ENCODE peak calls at places on chromosomes 4 and X, in seven cellular contexts. D, G, R, A, P, Y and B are unnamed samples.
A peak's percentile ranks its signal among the peaks of the same experiment; 100 is the strongest.

GRCh38 chr4:6676722-6677558 is 16.7 kb upstream of the S100P start:
- DNase-seq in D (no peak), G (no peak), R (no peak), A (no peak), P (no peak), Y (no peak), B (no peak)

GRCh38 chrX:66200855-66201795 is 37.1 kb downstream of the HEPH start:
- DNase-seq in D (no peak), G (no peak), R (no peak), A (no peak), P (peak; percentile 62), Y (no peak), B (peak; percentile 10)

GRCh38 chrX:100817340-100817739 is 2.9 kb upstream of the CSTF2 start:
- DNase-seq in D (no peak), G (no peak), R (no peak), A (no peak), P (no peak), Y (no peak), B (no peak)

GRCh38 chr4:75555294-75556164 is at the start of gene ODAPH:
- DNase-seq in D (no peak), G (no peak), R (no peak), A (no peak), P (no peak), Y (peak; percentile 50), B (peak; percentile 18)

GRCh38 chr4:86613734-86614133 is 19.6 kb downstream of the PTPN13 start:
- DNase-seq in D (no peak), G (no peak), R (no peak), A (no peak), P (peak; percentile 59), Y (no peak), B (no peak)

GRCh38 chr4:26468977-26469376 is 21.3 kb downstream of the CCKAR start:
- DNase-seq in D (no peak), G (no peak), R (no peak), A (no peak), P (no peak), Y (peak; percentile 14), B (no peak)

GRCh38 chr4:87524456-87524855 is 4.7 kb downstream of the SPARCL1 start:
- DNase-seq in D (no peak), G (no peak), R (no peak), A (no peak), P (no peak), Y (no peak), B (no peak)

GRCh38 chrX:52923781-52924241 is 26.7 kb downstream of the FAM156B start:
- DNase-seq in D (peak; percentile 24), G (peak; percentile 45), R (no peak), A (peak; percentile 44), P (peak; percentile 52), Y (peak; percentile 33), B (no peak)

GRCh38 chr4:22462693-22463092 is 53.2 kb downstream of the ADGRA3 start:
- DNase-seq in D (no peak), G (no peak), R (no peak), A (no peak), P (no peak), Y (peak; percentile 71), B (no peak)

GRCh38 chr4:152328595-152328994 is 207.3 kb downstream of the FBXW7 start:
- DNase-seq in D (no peak), G (no peak), R (no peak), A (no peak), P (peak; percentile 86), Y (no peak), B (no peak)

GRCh38 chr4:119501740-119502139 is 126.9 kb downstream of the PDE5A start:
- DNase-seq in D (no peak), G (no peak), R (no peak), A (no peak), P (no peak), Y (no peak), B (no peak)

GRCh38 chrX:136920001-136920400 is 39.5 kb upstream of the RBMX start:
- DNase-seq in D (no peak), G (no peak), R (no peak), A (no peak), P (no peak), Y (no peak), B (no peak)

GRCh38 chr4:7779194-7779768 is 160.4 kb downstream of the AFAP1 start:
- DNase-seq in D (no peak), G (no peak), R (no peak), A (no peak), P (peak; percentile 66), Y (no peak), B (no peak)

GRCh38 chrX:136198678-136199243 is 51.4 kb downstream of the FHL1 start:
- DNase-seq in D (no peak), G (no peak), R (no peak), A (no peak), P (no peak), Y (no peak), B (no peak)

DNA sequence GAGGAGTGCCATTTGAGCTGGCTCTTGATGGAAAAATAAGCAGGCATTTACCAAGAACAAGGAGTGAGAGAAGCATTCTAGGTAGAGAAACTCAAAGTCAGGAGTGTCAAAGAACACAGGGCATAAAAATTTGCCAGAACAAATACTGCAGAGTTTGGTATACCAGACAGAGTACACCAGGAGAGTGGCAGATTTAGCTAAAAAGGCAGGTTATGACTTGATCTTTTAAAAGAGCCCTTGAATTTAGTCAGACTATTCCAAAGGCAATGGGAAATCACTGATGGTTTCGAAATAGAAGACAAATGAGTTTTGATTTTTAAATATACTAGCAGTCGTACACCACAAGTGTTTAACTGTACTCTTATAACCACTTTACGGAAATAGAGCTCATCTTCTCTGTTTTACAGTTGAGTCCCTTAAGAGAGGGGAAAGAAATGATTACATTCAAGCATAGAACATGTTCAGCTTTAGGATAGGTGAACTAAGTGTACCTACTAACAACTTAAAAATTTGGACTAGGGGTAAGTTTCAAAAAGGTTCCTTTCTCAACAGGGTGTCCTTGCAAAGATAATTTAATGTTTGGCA is 10.2 kb downstream of the UBE2D3 start:
- DNase-seq in D (no peak), G (no peak), R (no peak), A (no peak), P (no peak), Y (no peak), B (no peak)
- H3K4me1 ChIP-seq in D (peaks cover 68% of the 10 kb centered on the region), G (peaks cover 100% of the 10 kb centered on the region), R (peaks cover 28% of the 10 kb centered on the region), A (peaks cover 100% of the 10 kb centered on the region), P (peaks cover 82% of the 10 kb centered on the region), Y (no peaks in the 10 kb centered on the region), B (peaks cover 4% of the 10 kb centered on the region)

GRCh38 chrX:21735753-21736127 is 22.2 kb downstream of the SMPX start:
- DNase-seq in D (no peak), G (no peak), R (no peak), A (no peak), P (no peak), Y (no peak), B (no peak)

GRCh38 chrX:21733705-21734104 is 24.2 kb downstream of the SMPX start:
- DNase-seq in D (no peak), G (no peak), R (no peak), A (no peak), P (no peak), Y (no peak), B (no peak)

GRCh38 chrX:21730011-21730410 is 27.9 kb downstream of the SMPX start:
- DNase-seq in D (no peak), G (no peak), R (no peak), A (no peak), P (no peak), Y (no peak), B (no peak)

GRCh38 chrX:21735038-21735752 is 22.7 kb downstream of the SMPX start:
- DNase-seq in D (no peak), G (no peak), R (no peak), A (no peak), P (no peak), Y (no peak), B (no peak)

DNA sequence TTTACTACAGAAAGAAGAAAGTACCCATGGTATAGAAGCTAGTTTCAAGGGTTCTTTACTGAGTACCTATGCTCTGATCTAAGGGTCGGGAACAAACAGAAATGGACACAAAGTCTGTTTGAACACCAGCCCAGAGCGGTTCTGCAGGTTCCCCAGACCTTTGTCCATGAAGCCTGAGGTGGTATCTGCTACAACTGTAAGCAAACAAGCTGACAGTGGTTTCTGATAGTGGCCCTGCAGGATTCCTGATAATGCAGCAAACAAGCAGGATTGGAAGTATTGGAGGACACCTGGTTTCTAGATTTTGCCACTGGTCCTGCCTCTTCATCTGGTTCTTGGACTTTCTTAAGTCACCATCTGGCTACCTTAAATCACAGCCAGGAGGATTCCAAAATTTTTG is 23.7 kb downstream of the SMPX start:
- DNase-seq in D (no peak), G (no peak), R (no peak), A (no peak), P (no peak), Y (peak; percentile 55), B (peak; percentile 47)
- H3K4me1 ChIP-seq in D (no peaks in the 10 kb centered on the region), G (no peaks in the 10 kb centered on the region), R (no peaks in the 10 kb centered on the region), A (no peaks in the 10 kb centered on the region), P (peaks cover 13% of the 10 kb centered on the region), Y (no peaks in the 10 kb centered on the region), B (no peaks in the 10 kb centered on the region)

GRCh38 chr4:2480649-2481048 is 11.7 kb downstream of the RNF4 start:
- DNase-seq in D (no peak), G (no peak), R (no peak), A (no peak), P (no peak), Y (no peak), B (peak; percentile 75)
- H3K4me1 ChIP-seq in D (peaks cover 27% of the 10 kb centered on the region), G (peaks cover 69% of the 10 kb centered on the region), R (peaks cover 23% of the 10 kb centered on the region), A (peaks cover 100% of the 10 kb centered on the region), P (peaks cover 53% of the 10 kb centered on the region), Y (no peaks in the 10 kb centered on the region), B (peaks cover 40% of the 10 kb centered on the region)

GRCh38 chr4:40845136-40845910 is 95.6 kb downstream of the NSUN7 start:
- DNase-seq in D (no peak), G (no peak), R (no peak), A (no peak), P (no peak), Y (no peak), B (no peak)

GRCh38 chr4:40844261-40844660 is 94.5 kb downstream of the NSUN7 start:
- DNase-seq in D (no peak), G (no peak), R (no peak), A (no peak), P (no peak), Y (no peak), B (no peak)

GRCh38 chr4:40848251-40848650 is 98.5 kb downstream of the NSUN7 start:
- DNase-seq in D (no peak), G (no peak), R (no peak), A (no peak), P (no peak), Y (peak; percentile 53), B (no peak)

GRCh38 chr4:40848981-40849380 is 99.2 kb downstream of the NSUN7 start:
- DNase-seq in D (no peak), G (no peak), R (no peak), A (no peak), P (peak; percentile 16), Y (no peak), B (no peak)

DNA sequence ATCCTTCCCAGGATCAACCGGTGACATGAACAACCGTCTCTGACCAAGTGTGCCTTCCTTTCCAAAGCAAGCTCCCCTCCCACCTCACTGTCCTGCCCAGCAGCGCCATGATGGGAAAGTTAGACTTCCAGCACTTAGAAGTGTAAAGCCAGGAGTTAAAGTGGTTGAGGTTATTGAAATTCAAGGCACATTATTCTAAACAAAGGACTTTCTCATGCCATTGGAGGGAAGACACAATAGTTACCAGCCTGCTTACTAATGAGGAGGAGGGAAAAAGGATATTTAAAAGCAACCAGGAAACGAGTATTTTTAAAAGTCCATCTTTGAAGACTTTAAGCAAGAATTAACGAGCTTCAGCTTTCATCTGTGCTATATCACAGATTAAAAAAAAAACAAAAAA is 96.8 kb downstream of the NSUN7 start:
- DNase-seq in D (no peak), G (no peak), R (no peak), A (no peak), P (no peak), Y (no peak), B (no peak)
- H3K4me1 ChIP-seq in D (peaks cover 15% of the 10 kb centered on the region), G (no peaks in the 10 kb centered on the region), R (no peaks in the 10 kb centered on the region), A (no peaks in the 10 kb centered on the region), P (no peaks in the 10 kb centered on the region), Y (no peaks in the 10 kb centered on the region), B (no peaks in the 10 kb centered on the region)

GRCh38 chrX:67693928-67694327 is 150.1 kb downstream of the AR start:
- DNase-seq in D (no peak), G (no peak), R (no peak), A (no peak), P (peak; percentile 24), Y (no peak), B (no peak)
- H3K4me1 ChIP-seq in D (no peaks in the 10 kb centered on the region), G (no peaks in the 10 kb centered on the region), R (no peaks in the 10 kb centered on the region), A (no peaks in the 10 kb centered on the region), P (peaks cover 10% of the 10 kb centered on the region), Y (no peaks in the 10 kb centered on the region), B (no peaks in the 10 kb centered on the region)